ENCODE peak calls at places on chromosomes 3 and 15, in seven cellular contexts. I is HepG2, C is RKO, V is H54, J is brain microvascular endothelial cell, L is NCI-H82, Z is left cardiac atrium. O is an unnamed sample.

GRCh38 chr3:77150028-77150427 is 110.1 kb downstream of the ROBO2 start:
- DNase-seq in I (no peak), C (no peak), V (no peak), J (no peak), L (no peak), Z (no peak), O (no peak)

GRCh38 chr3:25910997-25911396 is 121.1 kb downstream of the OXSM start:
- DNase-seq in I (peak; percentile 12), C (no peak), V (no peak), J (peak; percentile 2), L (peak; percentile 65), Z (no peak), O (no peak)

GRCh38 chr3:184465883-184466412 is 86.1 kb downstream of the CHRD start:
- DNase-seq in I (no peak), C (no peak), V (no peak), J (no peak), L (no peak), Z (no peak), O (no peak)

GRCh38 chr3:56748663-56749231 is 53.0 kb downstream of the ARHGEF3 start:
- DNase-seq in I (peak; percentile 4), C (no peak), V (no peak), J (no peak), L (no peak), Z (no peak), O (no peak)

GRCh38 chr15:79593119-79593869 is 161.2 kb downstream of the MINAR1 start:
- DNase-seq in I (peak; percentile 13), C (peak; percentile 18), V (no peak), J (no peak), L (peak; percentile 26), Z (no peak), O (no peak)

GRCh38 chr3:172321035-172321434 is 127.2 kb downstream of the GHSR start:
- DNase-seq in I (peak; percentile 18), C (peak; percentile 11), V (no peak), J (no peak), L (no peak), Z (no peak), O (no peak)

GRCh38 chr3:129317876-129318275 is 39.2 kb downstream of the HMCES start:
- DNase-seq in I (no peak), C (no peak), V (no peak), J (no peak), L (no peak), Z (no peak), O (no peak)

GRCh38 chr3:24521306-24522154 is 26.9 kb upstream of the THRB start:
- DNase-seq in I (peak; percentile 36), C (no peak), V (no peak), J (no peak), L (peak; percentile 46), Z (peak; percentile 71), O (no peak)

GRCh38 chr3:66693461-66693912 is 192.7 kb upstream of the LRIG1 start:
- DNase-seq in I (no peak), C (no peak), V (no peak), J (peak; percentile 19), L (no peak), Z (peak; percentile 38), O (no peak)

GRCh38 chr3:73674280-73674679 is 49.5 kb upstream of the PDZRN3 start:
- DNase-seq in I (no peak), C (no peak), V (no peak), J (peak; percentile 26), L (no peak), Z (no peak), O (no peak)

GRCh38 chr15:74620636-74621545 is 5.3 kb downstream of the CLK3 start:
- DNase-seq in I (peak; percentile 79), C (peak; percentile 79), V (peak; percentile 67), J (peak; percentile 70), L (peak; percentile 88), Z (peak; percentile 56), O (peak; percentile 52)

GRCh38 chr3:126945171-126945721 is 37.7 kb upstream of the PLXNA1 start:
- DNase-seq in I (no peak), C (no peak), V (peak; percentile 27), J (no peak), L (no peak), Z (no peak), O (no peak)

GRCh38 chr3:198080521-198081384 is 120.7 kb downstream of the LMLN start:
- DNase-seq in I (peak; percentile 18), C (peak; percentile 80), V (peak; percentile 73), J (peak; percentile 48), L (peak; percentile 77), Z (peak; percentile 75), O (peak; percentile 72)

GRCh38 chr3:126407412-126408044 is 12.8 kb downstream of the CFAP100 start:
- DNase-seq in I (no peak), C (no peak), V (no peak), J (no peak), L (no peak), Z (no peak), O (no peak)

GRCh38 chr3:129530331-129530761 is 1.9 kb downstream of the RHO start:
- DNase-seq in I (no peak), C (no peak), V (no peak), J (no peak), L (no peak), Z (no peak), O (peak; percentile 81)

GRCh38 chr3:32996046-32996754 is 44.8 kb downstream of the CCR4 start:
- DNase-seq in I (no peak), C (no peak), V (no peak), J (no peak), L (no peak), Z (no peak), O (no peak)

GRCh38 chr3:159244927-159245326 is 443.1 kb downstream of the MFSD1 start:
- DNase-seq in I (no peak), C (no peak), V (no peak), J (no peak), L (peak; percentile 56), Z (no peak), O (no peak)

GRCh38 chr3:186110975-186111974 is 2.4 kb upstream of the ETV5 start:
- DNase-seq in I (no peak), C (no peak), V (no peak), J (no peak), L (peak; percentile 22), Z (no peak), O (no peak)

GRCh38 chr3:31009881-31010280 is 115.4 kb upstream of the GADL1 start:
- DNase-seq in I (peak; percentile 46), C (no peak), V (no peak), J (no peak), L (peak; percentile 49), Z (no peak), O (no peak)

GRCh38 chr3:54960066-54960465 is 32.2 kb upstream of the LRTM1 start:
- DNase-seq in I (no peak), C (no peak), V (no peak), J (no peak), L (no peak), Z (no peak), O (no peak)

GRCh38 chr3:182214406-182214805 is 502.7 kb downstream of the SOX2 start:
- DNase-seq in I (no peak), C (no peak), V (no peak), J (no peak), L (no peak), Z (no peak), O (no peak)

GRCh38 chr3:65948833-65949573 is 89.7 kb downstream of the MAGI1 start:
- DNase-seq in I (no peak), C (no peak), V (no peak), J (no peak), L (no peak), Z (no peak), O (no peak)

O was measured in NCI-H226.